ENCODE peak calls at places on chromosomes 6 and 20, in ten cellular contexts. A is Karpas-422, R is heart left ventricle, H is cardiac muscle cell, M is aorta, B is AG09309, G is AG10803, V is sigmoid colon, C is right cardiac atrium, S is lower leg skin. P is an unnamed sample.

GRCh38 chr20:63846128-63846771 is 15.0 kb upstream of the ABHD16B start:
- DNase-seq in A (no peak), R (peak; percentile 85), H (peak; percentile 59), M (no peak), B (no peak), G (no peak), V (no peak), C (peak; percentile 88), S (no peak), P (no peak)

GRCh38 chr6:56724455-56724854 is 81.8 kb upstream of the DST start:
- DNase-seq in A (no peak), R (no peak), H (peak; percentile 58), M (no peak), B (peak; percentile 20), G (peak; percentile 70), V (no peak), C (no peak), S (no peak), P (no peak)

GRCh38 chr20:3616250-3616649 is 46.9 kb downstream of the GFRA4 start:
- DNase-seq in A (no peak), R (no peak), H (peak; percentile 27), M (no peak), B (no peak), G (peak; percentile 37), V (no peak), C (no peak), S (no peak), P (no peak)

GRCh38 chr20:10217517-10218410 is 866 bp upstream of the SNAP25 start:
- DNase-seq in A (no peak), R (no peak), H (peak; percentile 99), M (peak; percentile 70), B (peak; percentile 18), G (peak; percentile 67), V (peak; percentile 69), C (peak; percentile 85), S (no peak), P (no peak)

GRCh38 chr6:85747093-85747492 is 104.4 kb upstream of the SYNCRIP start:
- DNase-seq in A (no peak), R (no peak), H (peak; percentile 40), M (no peak), B (peak; percentile 16), G (peak; percentile 21), V (no peak), C (no peak), S (no peak), P (no peak)

GRCh38 chr20:63314566-63315239 is 21.7 kb downstream of the COL20A1 start:
- DNase-seq in A (no peak), R (no peak), H (no peak), M (peak; percentile 36), B (no peak), G (no peak), V (no peak), C (peak; percentile 11), S (no peak), P (no peak)

GRCh38 chr6:167779123-167779992 is 47.4 kb upstream of the AFDN start:
- DNase-seq in A (peak; percentile 47), R (no peak), H (no peak), M (no peak), B (no peak), G (no peak), V (peak; percentile 57), C (no peak), S (no peak), P (no peak)

GRCh38 chr20:43433250-43433854 is 24.3 kb upstream of the SRSF6 start:
- DNase-seq in A (no peak), R (no peak), H (no peak), M (no peak), B (no peak), G (no peak), V (no peak), C (no peak), S (no peak), P (no peak)

GRCh38 chr6:31782126-31782941 is 5.2 kb upstream of the VWA7 start:
- DNase-seq in A (no peak), R (no peak), H (no peak), M (no peak), B (no peak), G (no peak), V (no peak), C (peak; percentile 47), S (no peak), P (no peak)

DNA sequence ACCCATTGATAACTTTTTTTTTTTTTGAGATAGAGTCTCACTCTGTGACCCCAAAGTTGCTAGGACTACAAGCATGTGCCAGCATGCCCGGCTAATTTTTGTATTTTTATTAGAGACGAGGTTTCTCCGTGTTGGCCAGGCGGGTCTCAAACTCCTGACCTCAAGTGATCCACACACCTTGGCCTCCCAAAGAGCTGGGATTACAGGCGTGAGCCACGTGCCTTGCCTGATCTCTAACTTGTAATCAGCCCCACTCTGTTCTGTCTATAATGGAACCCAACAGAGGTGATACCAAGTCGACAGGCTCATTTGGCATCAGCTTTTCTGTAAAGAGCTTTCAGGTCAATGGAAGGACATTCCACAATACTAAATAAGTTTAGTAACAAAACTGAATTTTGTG is 99.4 kb downstream of the HFE start:
- DNase-seq in A (no peak), R (no peak), H (no peak), M (no peak), B (no peak), G (no peak), V (no peak), C (no peak), S (no peak), P (no peak)
- H3K4me3 ChIP-seq in A (no peak overlapping the region), R (no peak overlapping the region), H (no peak overlapping the region), M (no peak overlapping the region), B (no peak overlapping the region), G (no peak overlapping the region), V (no peak overlapping the region), C (no peak overlapping the region), S (no peak overlapping the region), P (no peak overlapping the region)

DNA sequence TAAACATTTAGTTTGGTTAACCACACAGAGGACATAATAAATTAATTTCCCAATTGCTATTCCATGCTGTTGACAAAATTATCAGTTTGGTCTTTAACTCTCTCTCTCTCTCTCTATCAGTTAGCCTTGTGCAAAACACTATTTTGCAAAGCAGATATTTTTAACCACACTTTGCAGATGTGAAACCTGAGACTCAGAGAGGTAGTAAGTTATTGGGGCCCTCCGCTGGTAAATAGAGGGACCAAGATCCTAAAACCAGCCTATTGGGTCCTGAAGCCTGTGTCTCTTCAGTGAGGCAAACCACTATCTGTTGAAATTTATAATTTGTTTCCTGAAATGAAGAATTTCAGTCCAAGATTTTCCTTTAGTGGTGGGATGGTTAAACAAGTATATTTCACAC is 231.0 kb downstream of the SOD2 start:
- DNase-seq in A (peak; percentile 93), R (no peak), H (no peak), M (no peak), B (no peak), G (no peak), V (no peak), C (no peak), S (no peak), P (no peak)
- H3K4me3 ChIP-seq in A (peak overlapping the region; percentile 45), R (no peak overlapping the region), H (no peak overlapping the region), M (no peak overlapping the region), B (no peak overlapping the region), G (no peak overlapping the region), V (no peak overlapping the region), C (no peak overlapping the region), S (no peak overlapping the region), P (no peak overlapping the region)

GRCh38 chr20:46375771-46376170 is 30.6 kb downstream of the ELMO2 start:
- DNase-seq in A (no peak), R (no peak), H (peak; percentile 69), M (no peak), B (no peak), G (no peak), V (no peak), C (no peak), S (no peak), P (no peak)
- H3K4me3 ChIP-seq in A (no peak overlapping the region), R (no peak overlapping the region), H (no peak overlapping the region), M (no peak overlapping the region), B (no peak overlapping the region), G (no peak overlapping the region), V (no peak overlapping the region), C (no peak overlapping the region), S (no peak overlapping the region), P (no peak overlapping the region)

DNA sequence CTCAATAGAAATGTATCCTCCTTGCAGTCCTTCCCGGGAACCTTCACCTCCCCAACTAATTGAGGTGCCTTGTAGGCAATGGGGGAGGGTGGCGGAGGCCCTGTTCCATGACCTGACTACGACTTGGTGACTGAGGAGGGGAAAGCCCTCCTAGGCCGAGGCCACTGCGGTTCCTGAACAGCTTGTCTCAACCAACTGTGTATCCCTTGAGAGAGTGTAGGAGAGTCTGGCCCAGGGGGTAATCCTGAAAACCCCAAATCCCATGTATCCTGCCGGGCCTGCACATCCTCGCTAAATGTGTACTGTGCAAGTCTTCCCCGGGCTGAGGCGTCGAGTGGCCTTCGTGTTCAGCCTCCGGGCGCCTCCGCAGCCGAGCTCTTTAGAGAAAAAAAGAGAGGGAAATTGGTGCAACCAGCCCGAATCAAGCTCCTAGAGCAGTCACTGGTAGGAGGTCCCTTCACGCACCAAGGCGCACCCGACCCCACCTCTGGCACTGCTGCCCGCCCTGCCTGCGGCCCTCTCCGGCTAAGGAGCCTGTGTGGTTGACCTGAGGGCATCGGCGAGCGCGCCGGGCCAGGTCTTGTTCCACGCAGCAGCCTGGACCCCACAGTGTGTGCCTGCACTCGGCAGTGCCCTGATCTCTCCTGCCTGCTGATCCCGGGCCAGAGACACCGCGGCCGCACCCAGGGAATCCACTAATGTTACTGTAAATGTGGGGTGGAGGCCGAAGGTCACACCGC is 7.3 kb downstream of the SIM1 start:
- DNase-seq in A (no peak), R (no peak), H (no peak), M (no peak), B (no peak), G (no peak), V (no peak), C (peak; percentile 32), S (no peak), P (no peak)
- H3K4me3 ChIP-seq in A (no peak overlapping the region), R (no peak overlapping the region), H (no peak overlapping the region), M (no peak overlapping the region), B (no peak overlapping the region), G (peak overlapping the region; percentile 50), V (no peak overlapping the region), C (no peak overlapping the region), S (no peak overlapping the region), P (no peak overlapping the region)

P was measured in Jurkat, Clone E6-1.